ENCODE peak calls at places on chromosome 3, in nine cellular contexts. One of them, this sample, is unnamed.

GRCh38 chr3:186788482-186789370 is 5.3 kb downstream of the EIF4A2 start:
- DNase-seq in OCI-LY7: no peak
- DNase-seq in Karpas-422: peak; percentile 75
- DNase-seq in neuronal stem cell: no peak
- DNase-seq in fibroblast of lung: no peak
- DNase-seq in SK-N-SH: no peak
- DNase-seq in neural progenitor cell: no peak
- DNase-seq in MM.1S: no peak
- DNase-seq in PC-9: no peak
- DNase-seq in this sample: no peak

GRCh38 chr3:129695203-129695602 is 88.7 kb upstream of the PLXND1 start:
- DNase-seq in OCI-LY7: no peak
- DNase-seq in Karpas-422: no peak
- DNase-seq in neuronal stem cell: no peak
- DNase-seq in fibroblast of lung: no peak
- DNase-seq in SK-N-SH: no peak
- DNase-seq in neural progenitor cell: no peak
- DNase-seq in MM.1S: no peak
- DNase-seq in PC-9: peak; percentile 70
- DNase-seq in this sample: peak; percentile 63

GRCh38 chr3:159480046-159480445 is 508.6 kb upstream of the IL12A start:
- DNase-seq in OCI-LY7: no peak
- DNase-seq in Karpas-422: no peak
- DNase-seq in neuronal stem cell: no peak
- DNase-seq in fibroblast of lung: peak; percentile 31
- DNase-seq in SK-N-SH: no peak
- DNase-seq in neural progenitor cell: no peak
- DNase-seq in MM.1S: no peak
- DNase-seq in PC-9: no peak
- DNase-seq in this sample: peak; percentile 90

GRCh38 chr3:193826126-193826795 is 233.3 kb downstream of the OPA1 start:
- DNase-seq in OCI-LY7: no peak
- DNase-seq in Karpas-422: no peak
- DNase-seq in neuronal stem cell: no peak
- DNase-seq in fibroblast of lung: peak; percentile 92
- DNase-seq in SK-N-SH: no peak
- DNase-seq in neural progenitor cell: no peak
- DNase-seq in MM.1S: no peak
- DNase-seq in PC-9: peak; percentile 93
- DNase-seq in this sample: peak; percentile 95

GRCh38 chr3:134666885-134667284 is 16.1 kb upstream of the KY start:
- DNase-seq in OCI-LY7: no peak
- DNase-seq in Karpas-422: no peak
- DNase-seq in neuronal stem cell: no peak
- DNase-seq in fibroblast of lung: no peak
- DNase-seq in SK-N-SH: no peak
- DNase-seq in neural progenitor cell: no peak
- DNase-seq in MM.1S: no peak
- DNase-seq in PC-9: no peak
- DNase-seq in this sample: no peak

GRCh38 chr3:78035020-78035660 is 995.2 kb downstream of the ROBO2 start:
- DNase-seq in OCI-LY7: peak; percentile 1
- DNase-seq in Karpas-422: peak; percentile 95
- DNase-seq in neuronal stem cell: no peak
- DNase-seq in fibroblast of lung: no peak
- DNase-seq in SK-N-SH: no peak
- DNase-seq in neural progenitor cell: peak; percentile 26
- DNase-seq in MM.1S: no peak
- DNase-seq in PC-9: no peak
- DNase-seq in this sample: no peak

GRCh38 chr3:58868101-58868779 is 181.6 kb downstream of the CFAP20DC start:
- DNase-seq in OCI-LY7: no peak
- DNase-seq in Karpas-422: peak; percentile 42
- DNase-seq in neuronal stem cell: no peak
- DNase-seq in fibroblast of lung: no peak
- DNase-seq in SK-N-SH: no peak
- DNase-seq in neural progenitor cell: no peak
- DNase-seq in MM.1S: no peak
- DNase-seq in PC-9: no peak
- DNase-seq in this sample: no peak

GRCh38 chr3:176514297-176514696 is 683.0 kb downstream of the TBL1XR1 start:
- DNase-seq in OCI-LY7: peak; percentile 60
- DNase-seq in Karpas-422: peak; percentile 82
- DNase-seq in neuronal stem cell: peak; percentile 27
- DNase-seq in fibroblast of lung: peak; percentile 34
- DNase-seq in SK-N-SH: no peak
- DNase-seq in neural progenitor cell: peak; percentile 84
- DNase-seq in MM.1S: peak; percentile 82
- DNase-seq in PC-9: peak; percentile 43
- DNase-seq in this sample: peak; percentile 32

GRCh38 chr3:124059580-124059979 is 67.7 kb upstream of the ROPN1 start:
- DNase-seq in OCI-LY7: no peak
- DNase-seq in Karpas-422: no peak
- DNase-seq in neuronal stem cell: no peak
- DNase-seq in fibroblast of lung: peak; percentile 71
- DNase-seq in SK-N-SH: no peak
- DNase-seq in neural progenitor cell: no peak
- DNase-seq in MM.1S: no peak
- DNase-seq in PC-9: no peak
- DNase-seq in this sample: no peak

GRCh38 chr3:126211569-126211968 is 31.2 kb upstream of the ALDH1L1 start:
- DNase-seq in OCI-LY7: no peak
- DNase-seq in Karpas-422: no peak
- DNase-seq in neuronal stem cell: no peak
- DNase-seq in fibroblast of lung: no peak
- DNase-seq in SK-N-SH: no peak
- DNase-seq in neural progenitor cell: no peak
- DNase-seq in MM.1S: no peak
- DNase-seq in PC-9: peak; percentile 86
- DNase-seq in this sample: no peak

GRCh38 chr3:115217292-115217677 is 70.2 kb upstream of the ZBTB20 start:
- DNase-seq in OCI-LY7: no peak
- DNase-seq in Karpas-422: no peak
- DNase-seq in neuronal stem cell: no peak
- DNase-seq in fibroblast of lung: no peak
- DNase-seq in SK-N-SH: no peak
- DNase-seq in neural progenitor cell: no peak
- DNase-seq in MM.1S: no peak
- DNase-seq in PC-9: no peak
- DNase-seq in this sample: no peak

GRCh38 chr3:46409735-46410489 is 2.9 kb downstream of the CCRL2 start:
- DNase-seq in OCI-LY7: no peak
- DNase-seq in Karpas-422: no peak
- DNase-seq in neuronal stem cell: no peak
- DNase-seq in fibroblast of lung: no peak
- DNase-seq in SK-N-SH: no peak
- DNase-seq in neural progenitor cell: no peak
- DNase-seq in MM.1S: no peak
- DNase-seq in PC-9: no peak
- DNase-seq in this sample: no peak

GRCh38 chr3:46408853-46409252 is 1.8 kb downstream of the CCRL2 start:
- DNase-seq in OCI-LY7: no peak
- DNase-seq in Karpas-422: no peak
- DNase-seq in neuronal stem cell: no peak
- DNase-seq in fibroblast of lung: no peak
- DNase-seq in SK-N-SH: no peak
- DNase-seq in neural progenitor cell: no peak
- DNase-seq in MM.1S: no peak
- DNase-seq in PC-9: no peak
- DNase-seq in this sample: no peak

GRCh38 chr3:46406786-46407611 is at the start of the genes CCR5AS and CCRL2:
- DNase-seq in OCI-LY7: no peak
- DNase-seq in Karpas-422: no peak
- DNase-seq in neuronal stem cell: no peak
- DNase-seq in fibroblast of lung: peak; percentile 37
- DNase-seq in SK-N-SH: no peak
- DNase-seq in neural progenitor cell: no peak
- DNase-seq in MM.1S: peak; percentile 37
- DNase-seq in PC-9: peak; percentile 89
- DNase-seq in this sample: no peak

GRCh38 chr3:46406440-46406785 is 453 bp downstream of the CCR5AS start:
- DNase-seq in OCI-LY7: no peak
- DNase-seq in Karpas-422: no peak
- DNase-seq in neuronal stem cell: no peak
- DNase-seq in fibroblast of lung: no peak
- DNase-seq in SK-N-SH: no peak
- DNase-seq in neural progenitor cell: no peak
- DNase-seq in MM.1S: no peak
- DNase-seq in PC-9: no peak
- DNase-seq in this sample: no peak

DNA sequence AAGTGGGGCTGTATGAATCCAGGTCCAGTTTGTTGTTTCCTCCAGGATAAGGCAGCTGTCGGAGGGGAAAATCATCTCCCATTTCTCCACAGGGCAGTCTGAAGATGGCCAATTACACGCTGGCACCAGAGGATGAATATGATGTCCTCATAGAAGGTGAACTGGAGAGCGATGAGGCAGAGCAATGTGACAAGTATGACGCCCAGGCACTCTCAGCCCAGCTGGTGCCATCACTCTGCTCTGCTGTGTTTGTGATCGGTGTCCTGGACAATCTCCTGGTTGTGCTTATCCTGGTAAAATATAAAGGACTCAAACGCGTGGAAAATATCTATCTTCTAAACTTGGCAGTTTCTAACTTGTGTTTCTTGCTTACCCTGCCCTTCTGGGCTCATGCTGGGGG is 917 bp downstream of the CCRL2 start:
- DNase-seq in OCI-LY7: no peak
- DNase-seq in Karpas-422: no peak
- DNase-seq in neuronal stem cell: no peak
- DNase-seq in fibroblast of lung: no peak
- DNase-seq in SK-N-SH: no peak
- DNase-seq in neural progenitor cell: no peak
- DNase-seq in MM.1S: no peak
- DNase-seq in PC-9: no peak
- DNase-seq in this sample: no peak
- H2AFZ ChIP-seq in OCI-LY7: peak overlapping the region; percentile 93
- H2AFZ ChIP-seq in Karpas-422: no peak overlapping the region
- H2AFZ ChIP-seq in neuronal stem cell: no peak overlapping the region
- H2AFZ ChIP-seq in fibroblast of lung: peak overlapping the region; percentile 62
- H2AFZ ChIP-seq in SK-N-SH: peak overlapping the region; percentile 26
- H2AFZ ChIP-seq in neural progenitor cell: no peak overlapping the region
- H2AFZ ChIP-seq in MM.1S: peak overlapping the region; percentile 6
- H2AFZ ChIP-seq in PC-9: no peak overlapping the region
- H2AFZ ChIP-seq in this sample: no peak overlapping the region

GRCh38 chr3:128279594-128279880 is 126.3 kb downstream of the EEFSEC start:
- DNase-seq in OCI-LY7: no peak
- DNase-seq in Karpas-422: no peak
- DNase-seq in neuronal stem cell: no peak
- DNase-seq in fibroblast of lung: no peak
- DNase-seq in SK-N-SH: no peak
- DNase-seq in neural progenitor cell: no peak
- DNase-seq in MM.1S: no peak
- DNase-seq in PC-9: no peak
- DNase-seq in this sample: no peak
- H2AFZ ChIP-seq in OCI-LY7: no peak overlapping the region
- H2AFZ ChIP-seq in Karpas-422: no peak overlapping the region
- H2AFZ ChIP-seq in neuronal stem cell: peak overlapping the region; percentile 74
- H2AFZ ChIP-seq in fibroblast of lung: no peak overlapping the region
- H2AFZ ChIP-seq in SK-N-SH: no peak overlapping the region
- H2AFZ ChIP-seq in neural progenitor cell: peak overlapping the region; percentile 58
- H2AFZ ChIP-seq in MM.1S: no peak overlapping the region
- H2AFZ ChIP-seq in PC-9: no peak overlapping the region
- H2AFZ ChIP-seq in this sample: no peak overlapping the region

DNA sequence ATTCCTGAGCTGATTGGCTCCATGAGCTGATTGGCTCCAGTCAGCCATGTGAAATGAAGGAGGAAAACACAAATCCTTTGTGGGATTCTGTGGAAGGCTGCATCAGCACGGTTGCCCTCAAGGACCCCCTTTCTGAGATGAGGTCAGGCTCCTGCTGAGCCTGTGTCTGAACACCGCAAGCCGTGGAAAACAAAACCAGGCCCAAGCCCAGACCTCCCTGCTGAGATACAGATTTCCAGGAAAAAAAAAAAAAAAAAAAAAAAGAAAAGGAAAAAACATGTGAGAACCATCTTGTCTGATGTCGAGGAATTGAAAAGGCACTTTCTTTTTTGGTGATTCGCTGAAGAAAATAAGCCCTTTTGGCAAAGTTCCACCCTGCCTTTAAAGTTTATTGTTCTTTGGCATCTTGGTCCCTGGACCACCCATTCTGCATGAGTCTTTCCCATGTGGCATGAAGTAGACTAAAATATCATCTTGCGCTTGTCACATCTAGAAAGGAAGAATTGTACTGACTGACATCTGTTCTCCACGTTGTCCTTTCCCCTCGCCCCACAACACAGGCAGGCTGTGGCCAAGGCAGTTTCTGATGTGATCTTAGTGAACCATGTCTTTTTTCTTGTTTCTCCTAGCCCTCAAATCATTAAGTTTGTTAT is 117.6 kb downstream of the CHST2 start:
- DNase-seq in OCI-LY7: no peak
- DNase-seq in Karpas-422: no peak
- DNase-seq in neuronal stem cell: peak; percentile 86
- DNase-seq in fibroblast of lung: peak; percentile 27
- DNase-seq in SK-N-SH: no peak
- DNase-seq in neural progenitor cell: peak; percentile 88
- DNase-seq in MM.1S: no peak
- DNase-seq in PC-9: no peak
- DNase-seq in this sample: no peak
- H2AFZ ChIP-seq in OCI-LY7: peak overlapping the region; percentile 67
- H2AFZ ChIP-seq in Karpas-422: peak overlapping the region; percentile 79
- H2AFZ ChIP-seq in neuronal stem cell: peak overlapping the region; percentile 17
- H2AFZ ChIP-seq in fibroblast of lung: no peak overlapping the region
- H2AFZ ChIP-seq in SK-N-SH: no peak overlapping the region
- H2AFZ ChIP-seq in neural progenitor cell: no peak overlapping the region
- H2AFZ ChIP-seq in MM.1S: no peak overlapping the region
- H2AFZ ChIP-seq in PC-9: no peak overlapping the region
- H2AFZ ChIP-seq in this sample: no peak overlapping the region

GRCh38 chr3:94524102-94524922 is 461.5 kb downstream of the NSUN3 start:
- DNase-seq in OCI-LY7: no peak
- DNase-seq in Karpas-422: no peak
- DNase-seq in neuronal stem cell: no peak
- DNase-seq in fibroblast of lung: no peak
- DNase-seq in SK-N-SH: no peak
- DNase-seq in neural progenitor cell: peak; percentile 4
- DNase-seq in MM.1S: no peak
- DNase-seq in PC-9: no peak
- DNase-seq in this sample: no peak

GRCh38 chr3:94515983-94516382 is 453.1 kb downstream of the NSUN3 start:
- DNase-seq in OCI-LY7: no peak
- DNase-seq in Karpas-422: no peak
- DNase-seq in neuronal stem cell: no peak
- DNase-seq in fibroblast of lung: no peak
- DNase-seq in SK-N-SH: no peak
- DNase-seq in neural progenitor cell: no peak
- DNase-seq in MM.1S: no peak
- DNase-seq in PC-9: no peak
- DNase-seq in this sample: no peak

GRCh38 chr3:94525039-94525438 is 462.2 kb downstream of the NSUN3 start:
- DNase-seq in OCI-LY7: no peak
- DNase-seq in Karpas-422: no peak
- DNase-seq in neuronal stem cell: peak; percentile 12
- DNase-seq in fibroblast of lung: peak; percentile 29
- DNase-seq in SK-N-SH: no peak
- DNase-seq in neural progenitor cell: peak; percentile 61
- DNase-seq in MM.1S: no peak
- DNase-seq in PC-9: no peak
- DNase-seq in this sample: peak; percentile 14

GRCh38 chr3:94522488-94522887 is 459.6 kb downstream of the NSUN3 start:
- DNase-seq in OCI-LY7: no peak
- DNase-seq in Karpas-422: no peak
- DNase-seq in neuronal stem cell: no peak
- DNase-seq in fibroblast of lung: no peak
- DNase-seq in SK-N-SH: no peak
- DNase-seq in neural progenitor cell: peak; percentile 11
- DNase-seq in MM.1S: no peak
- DNase-seq in PC-9: no peak
- DNase-seq in this sample: no peak

GRCh38 chr3:94520364-94520763 is 457.5 kb downstream of the NSUN3 start:
- DNase-seq in OCI-LY7: no peak
- DNase-seq in Karpas-422: no peak
- DNase-seq in neuronal stem cell: no peak
- DNase-seq in fibroblast of lung: no peak
- DNase-seq in SK-N-SH: no peak
- DNase-seq in neural progenitor cell: no peak
- DNase-seq in MM.1S: no peak
- DNase-seq in PC-9: no peak
- DNase-seq in this sample: no peak
- H2AFZ ChIP-seq in OCI-LY7: no peak overlapping the region
- H2AFZ ChIP-seq in Karpas-422: no peak overlapping the region
- H2AFZ ChIP-seq in neuronal stem cell: no peak overlapping the region
- H2AFZ ChIP-seq in fibroblast of lung: no peak overlapping the region
- H2AFZ ChIP-seq in SK-N-SH: no peak overlapping the region
- H2AFZ ChIP-seq in neural progenitor cell: no peak overlapping the region
- H2AFZ ChIP-seq in MM.1S: no peak overlapping the region
- H2AFZ ChIP-seq in PC-9: no peak overlapping the region
- H2AFZ ChIP-seq in this sample: no peak overlapping the region